ENCODE peak calls at places on chromosomes 6 and 20, in nine cellular contexts. D is colonic mucosa; Z is A549; U is GM12878; E is mesendoderm; M is effector memory CD4-positive, alpha-beta T cell; N is GM23338; X is H7; I is fibroblast of pulmonary artery. G is an unnamed sample.

GRCh38 chr6:36837686-36838085 is 1.6 kb downstream of the CPNE5 start:
- DNase-seq in D (no peak), Z (no peak), U (no peak), E (no peak), M (no peak), N (no peak), X (no peak), I (no peak), G (no peak)

GRCh38 chr6:107578642-107579332 is 88.9 kb downstream of the SOBP start:
- DNase-seq in D (no peak), Z (no peak), U (no peak), E (peak; percentile 85), M (no peak), N (peak; percentile 77), X (peak; percentile 71), I (no peak), G (no peak)

GRCh38 chr6:162343196-162343901 is 384.2 kb downstream of the PRKN start:
- DNase-seq in D (no peak), Z (peak; percentile 8), U (no peak), E (peak; percentile 52), M (no peak), N (peak; percentile 62), X (peak; percentile 41), I (no peak), G (no peak)

GRCh38 chr6:89120371-89120770 is 2.5 kb upstream of the SRSF12 start:
- DNase-seq in D (no peak), Z (peak; percentile 37), U (no peak), E (no peak), M (no peak), N (no peak), X (no peak), I (no peak), G (peak; percentile 13)

GRCh38 chr6:166862287-166862977 is 93.9 kb downstream of the RNASET2 start:
- DNase-seq in D (no peak), Z (no peak), U (no peak), E (peak; percentile 80), M (no peak), N (peak; percentile 83), X (peak; percentile 91), I (no peak), G (no peak)

GRCh38 chr6:31328355-31328960 is 28.5 kb downstream of the HLA-B start:
- DNase-seq in D (no peak), Z (no peak), U (no peak), E (no peak), M (no peak), N (peak; percentile 65), X (no peak), I (no peak), G (peak; percentile 14)

GRCh38 chr6:53894086-53894485 is 99.3 kb downstream of the LRRC1 start:
- DNase-seq in D (no peak), Z (no peak), U (no peak), E (no peak), M (no peak), N (no peak), X (no peak), I (peak; percentile 14), G (peak; percentile 71)

GRCh38 chr6:105808571-105808970 is 277.6 kb upstream of the PRDM1 start:
- DNase-seq in D (no peak), Z (no peak), U (no peak), E (peak; percentile 10), M (no peak), N (no peak), X (no peak), I (no peak), G (no peak)

GRCh38 chr20:60395993-60396392 is 437.8 kb downstream of the CDH26 start:
- DNase-seq in D (no peak), Z (no peak), U (no peak), E (no peak), M (no peak), N (no peak), X (no peak), I (no peak), G (no peak)

GRCh38 chr6:10248378-10248843 is 166.5 kb downstream of the TFAP2A start:
- DNase-seq in D (no peak), Z (no peak), U (no peak), E (peak; percentile 67), M (no peak), N (peak; percentile 49), X (no peak), I (peak; percentile 3), G (no peak)
- H3K4me3 ChIP-seq in D (no peak overlapping the region), Z (no peak overlapping the region), U (no peak overlapping the region), E (no peak overlapping the region), M (no peak overlapping the region), N (no peak overlapping the region), X (no peak overlapping the region), I (no peak overlapping the region), G (no peak overlapping the region)

GRCh38 chr20:37922016-37922415 is 19.1 kb downstream of the VSTM2L start:
- DNase-seq in D (no peak), Z (no peak), U (peak; percentile 85), E (no peak), M (no peak), N (no peak), X (no peak), I (no peak), G (no peak)
- H3K4me3 ChIP-seq in D (no peak overlapping the region), Z (no peak overlapping the region), U (peak overlapping the region; percentile 25), E (no peak overlapping the region), M (no peak overlapping the region), N (no peak overlapping the region), X (no peak overlapping the region), I (no peak overlapping the region), G (no peak overlapping the region)

GRCh38 chr6:87829622-87830121 is 127.6 kb upstream of the AKIRIN2 start:
- DNase-seq in D (no peak), Z (no peak), U (no peak), E (no peak), M (no peak), N (no peak), X (no peak), I (no peak), G (no peak)

GRCh38 chr6:87828044-87828443 is 126.0 kb upstream of the AKIRIN2 start:
- DNase-seq in D (no peak), Z (no peak), U (no peak), E (no peak), M (no peak), N (no peak), X (no peak), I (no peak), G (no peak)

GRCh38 chr6:87830834-87831374 is 128.9 kb upstream of the AKIRIN2 start:
- DNase-seq in D (peak; percentile 38), Z (no peak), U (no peak), E (no peak), M (no peak), N (no peak), X (no peak), I (no peak), G (no peak)

GRCh38 chr6:87827291-87827690 is 125.3 kb upstream of the AKIRIN2 start:
- DNase-seq in D (no peak), Z (no peak), U (no peak), E (no peak), M (no peak), N (no peak), X (no peak), I (no peak), G (no peak)

DNA sequence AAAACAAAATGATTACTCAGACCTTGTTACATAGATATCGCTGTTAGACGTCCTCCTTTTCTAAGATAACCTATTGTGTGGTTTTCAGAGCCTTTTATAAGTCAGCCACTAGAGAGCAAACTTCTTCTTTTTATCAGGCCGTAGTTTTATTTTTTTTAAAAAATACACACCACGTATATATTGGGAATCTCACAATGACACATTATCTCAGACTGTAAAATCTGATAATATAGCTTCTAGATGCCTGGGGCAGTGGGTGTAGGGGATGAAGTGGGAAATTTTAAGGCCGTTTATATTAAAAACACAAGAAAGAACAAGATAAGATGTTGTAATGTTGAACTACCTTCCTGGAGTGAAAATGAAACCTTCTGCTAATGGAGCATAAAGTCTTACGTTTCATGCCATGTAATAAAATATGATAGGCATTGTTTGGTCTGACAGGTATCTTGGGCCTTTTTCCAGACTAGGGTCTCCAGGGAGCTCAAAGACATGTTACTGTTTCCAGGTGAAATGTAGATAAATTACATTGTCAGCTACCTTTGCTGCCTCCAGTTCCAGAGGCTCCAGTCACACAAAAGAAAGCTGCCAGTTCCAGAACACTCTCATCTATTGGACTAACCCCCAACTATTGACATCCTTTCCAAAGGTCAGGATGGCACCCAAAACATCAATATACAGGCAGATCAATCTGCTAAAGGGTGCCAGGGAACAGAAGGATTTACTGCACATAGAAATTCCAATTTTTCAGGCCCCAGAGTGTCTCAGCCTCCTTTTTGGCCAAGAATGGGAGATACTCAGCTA is 130.2 kb upstream of the AKIRIN2 start:
- DNase-seq in D (no peak), Z (peak; percentile 23), U (peak; percentile 51), E (peak; percentile 4), M (no peak), N (peak; percentile 50), X (peak; percentile 17), I (peak; percentile 29), G (peak; percentile 40)
- H3K4me3 ChIP-seq in D (peak overlapping the region; percentile 26), Z (peak overlapping the region; percentile 24), U (peak overlapping the region; percentile 15), E (no peak overlapping the region), M (peak overlapping the region; percentile 46), N (no peak overlapping the region), X (no peak overlapping the region), I (peak overlapping the region; percentile 50), G (peak overlapping the region; percentile 41)

GRCh38 chr20:944148-944547 is 28.0 kb upstream of the ANGPT4 start:
- DNase-seq in D (no peak), Z (no peak), U (no peak), E (no peak), M (no peak), N (peak; percentile 49), X (no peak), I (no peak), G (no peak)
- H3K4me3 ChIP-seq in D (no peak overlapping the region), Z (no peak overlapping the region), U (no peak overlapping the region), E (no peak overlapping the region), M (no peak overlapping the region), N (peak overlapping the region; percentile 36), X (no peak overlapping the region), I (no peak overlapping the region), G (no peak overlapping the region)

G was measured in epithelial cell of esophagus.